ENCODE peak calls at places on chromosomes 16 and 17, in nine cellular contexts. One of them, this sample, is unnamed.

GRCh38 chr17:61397086-61397842 is 2.4 kb upstream of the TBX2 start:
- DNase-seq in activated effector memory CD4-positive, alpha-beta T cell treated with anti-CD3 and anti-CD28 coated beads, Interleukin-2, amount 50 U/mL, for 16 hours: no peak
- DNase-seq in skeletal muscle cell: no peak
- DNase-seq in epithelial cell of proximal tubule: no peak
- DNase-seq in T follicular helper cell: no peak
- DNase-seq in HAP-1: no peak
- DNase-seq in left ventricle myocardium superior: peak
- DNase-seq in EH: no peak
- DNase-seq in NCI-H446: no peak
- DNase-seq in this sample: no peak

GRCh38 chr17:56085576-56086267 is 67.6 kb upstream of the ANKFN1 start:
- DNase-seq in skeletal muscle cell: no peak
- DNase-seq in epithelial cell of proximal tubule: no peak
- DNase-seq in T follicular helper cell: no peak
- DNase-seq in left ventricle myocardium superior: no peak
- DNase-seq in EH: no peak
- DNase-seq in HAP-1: no peak
- DNase-seq in activated effector memory CD4-positive, alpha-beta T cell treated with anti-CD3 and anti-CD28 coated beads, Interleukin-2, amount 50 U/mL, for 16 hours: no peak
- DNase-seq in NCI-H446: no peak
- DNase-seq in this sample: no peak

GRCh38 chr16:14015948-14016347 is 55.2 kb upstream of the MRTFB start:
- DNase-seq in EH: peak
- DNase-seq in left ventricle myocardium superior: no peak
- DNase-seq in T follicular helper cell: no peak
- DNase-seq in skeletal muscle cell: peak
- DNase-seq in NCI-H446: no peak
- DNase-seq in HAP-1: no peak
- DNase-seq in activated effector memory CD4-positive, alpha-beta T cell treated with anti-CD3 and anti-CD28 coated beads, Interleukin-2, amount 50 U/mL, for 16 hours: no peak
- DNase-seq in epithelial cell of proximal tubule: peak
- DNase-seq in this sample: peak

GRCh38 chr16:81491522-81492188 is 47.0 kb downstream of the CMIP start:
- DNase-seq in EH: peak
- DNase-seq in left ventricle myocardium superior: no peak
- DNase-seq in skeletal muscle cell: no peak
- DNase-seq in activated effector memory CD4-positive, alpha-beta T cell treated with anti-CD3 and anti-CD28 coated beads, Interleukin-2, amount 50 U/mL, for 16 hours: no peak
- DNase-seq in NCI-H446: peak
- DNase-seq in HAP-1: no peak
- DNase-seq in T follicular helper cell: no peak
- DNase-seq in epithelial cell of proximal tubule: no peak
- DNase-seq in this sample: no peak

GRCh38 chr17:72976971-72977767 is 115.3 kb downstream of the SLC39A11 start:
- DNase-seq in skeletal muscle cell: peak
- DNase-seq in HAP-1: no peak
- DNase-seq in T follicular helper cell: no peak
- DNase-seq in NCI-H446: peak
- DNase-seq in left ventricle myocardium superior: peak
- DNase-seq in epithelial cell of proximal tubule: peak
- DNase-seq in activated effector memory CD4-positive, alpha-beta T cell treated with anti-CD3 and anti-CD28 coated beads, Interleukin-2, amount 50 U/mL, for 16 hours: no peak
- DNase-seq in EH: peak
- DNase-seq in this sample: peak

GRCh38 chr17:77948690-77949114 is 9.8 kb upstream of the TNRC6C start:
- DNase-seq in activated effector memory CD4-positive, alpha-beta T cell treated with anti-CD3 and anti-CD28 coated beads, Interleukin-2, amount 50 U/mL, for 16 hours: no peak
- DNase-seq in left ventricle myocardium superior: no peak
- DNase-seq in skeletal muscle cell: no peak
- DNase-seq in EH: peak
- DNase-seq in NCI-H446: no peak
- DNase-seq in HAP-1: peak
- DNase-seq in epithelial cell of proximal tubule: no peak
- DNase-seq in T follicular helper cell: no peak
- DNase-seq in this sample: peak

GRCh38 chr17:78252111-78252634 is 20.7 kb downstream of the TMEM235 start:
- DNase-seq in T follicular helper cell: peak
- DNase-seq in activated effector memory CD4-positive, alpha-beta T cell treated with anti-CD3 and anti-CD28 coated beads, Interleukin-2, amount 50 U/mL, for 16 hours: peak
- DNase-seq in epithelial cell of proximal tubule: no peak
- DNase-seq in EH: no peak
- DNase-seq in left ventricle myocardium superior: no peak
- DNase-seq in NCI-H446: no peak
- DNase-seq in HAP-1: no peak
- DNase-seq in skeletal muscle cell: no peak
- DNase-seq in this sample: no peak

GRCh38 chr16:75526032-75526790 is 9.7 kb downstream of the CHST5 start:
- DNase-seq in activated effector memory CD4-positive, alpha-beta T cell treated with anti-CD3 and anti-CD28 coated beads, Interleukin-2, amount 50 U/mL, for 16 hours: no peak
- DNase-seq in T follicular helper cell: no peak
- DNase-seq in EH: no peak
- DNase-seq in HAP-1: no peak
- DNase-seq in NCI-H446: no peak
- DNase-seq in skeletal muscle cell: no peak
- DNase-seq in epithelial cell of proximal tubule: no peak
- DNase-seq in left ventricle myocardium superior: no peak
- DNase-seq in this sample: no peak

GRCh38 chr16:647173-647902 is 1.8 kb upstream of the WDR90 start:
- DNase-seq in EH: no peak
- DNase-seq in T follicular helper cell: no peak
- DNase-seq in epithelial cell of proximal tubule: no peak
- DNase-seq in left ventricle myocardium superior: no peak
- DNase-seq in activated effector memory CD4-positive, alpha-beta T cell treated with anti-CD3 and anti-CD28 coated beads, Interleukin-2, amount 50 U/mL, for 16 hours: no peak
- DNase-seq in NCI-H446: no peak
- DNase-seq in skeletal muscle cell: no peak
- DNase-seq in HAP-1: no peak
- DNase-seq in this sample: no peak

GRCh38 chr16:27508476-27508875 is 41.2 kb downstream of the GTF3C1 start:
- DNase-seq in T follicular helper cell: no peak
- DNase-seq in epithelial cell of proximal tubule: no peak
- DNase-seq in activated effector memory CD4-positive, alpha-beta T cell treated with anti-CD3 and anti-CD28 coated beads, Interleukin-2, amount 50 U/mL, for 16 hours: no peak
- DNase-seq in NCI-H446: no peak
- DNase-seq in HAP-1: no peak
- DNase-seq in skeletal muscle cell: no peak
- DNase-seq in EH: no peak
- DNase-seq in left ventricle myocardium superior: no peak
- DNase-seq in this sample: no peak

GRCh38 chr17:30519707-30520106 is 42.5 kb downstream of the GOSR1 start:
- DNase-seq in EH: peak
- DNase-seq in HAP-1: no peak
- DNase-seq in T follicular helper cell: no peak
- DNase-seq in left ventricle myocardium superior: no peak
- DNase-seq in epithelial cell of proximal tubule: no peak
- DNase-seq in skeletal muscle cell: peak
- DNase-seq in activated effector memory CD4-positive, alpha-beta T cell treated with anti-CD3 and anti-CD28 coated beads, Interleukin-2, amount 50 U/mL, for 16 hours: no peak
- DNase-seq in NCI-H446: no peak
- DNase-seq in this sample: peak

GRCh38 chr17:17667947-17668346 is 13.3 kb upstream of the RAI1 start:
- DNase-seq in HAP-1: no peak
- DNase-seq in EH: no peak
- DNase-seq in skeletal muscle cell: no peak
- DNase-seq in left ventricle myocardium superior: no peak
- DNase-seq in epithelial cell of proximal tubule: no peak
- DNase-seq in T follicular helper cell: no peak
- DNase-seq in activated effector memory CD4-positive, alpha-beta T cell treated with anti-CD3 and anti-CD28 coated beads, Interleukin-2, amount 50 U/mL, for 16 hours: no peak
- DNase-seq in NCI-H446: no peak
- DNase-seq in this sample: no peak

GRCh38 chr17:44689492-44690217 is at the start of gene CCDC43:
- DNase-seq in skeletal muscle cell: peak
- DNase-seq in T follicular helper cell: peak
- DNase-seq in epithelial cell of proximal tubule: peak
- DNase-seq in activated effector memory CD4-positive, alpha-beta T cell treated with anti-CD3 and anti-CD28 coated beads, Interleukin-2, amount 50 U/mL, for 16 hours: peak
- DNase-seq in NCI-H446: peak
- DNase-seq in HAP-1: peak
- DNase-seq in left ventricle myocardium superior: peak
- DNase-seq in EH: peak
- DNase-seq in this sample: peak

GRCh38 chr16:78773316-78773715 is 673.9 kb downstream of the WWOX start:
- DNase-seq in EH: no peak
- DNase-seq in HAP-1: no peak
- DNase-seq in activated effector memory CD4-positive, alpha-beta T cell treated with anti-CD3 and anti-CD28 coated beads, Interleukin-2, amount 50 U/mL, for 16 hours: no peak
- DNase-seq in epithelial cell of proximal tubule: no peak
- DNase-seq in NCI-H446: no peak
- DNase-seq in left ventricle myocardium superior: no peak
- DNase-seq in skeletal muscle cell: no peak
- DNase-seq in T follicular helper cell: no peak
- DNase-seq in this sample: no peak

GRCh38 chr16:85055503-85056210 is 28.1 kb downstream of the KIAA0513 start:
- DNase-seq in epithelial cell of proximal tubule: no peak
- DNase-seq in left ventricle myocardium superior: no peak
- DNase-seq in HAP-1: no peak
- DNase-seq in EH: peak
- DNase-seq in NCI-H446: no peak
- DNase-seq in T follicular helper cell: peak
- DNase-seq in activated effector memory CD4-positive, alpha-beta T cell treated with anti-CD3 and anti-CD28 coated beads, Interleukin-2, amount 50 U/mL, for 16 hours: peak
- DNase-seq in skeletal muscle cell: peak
- DNase-seq in this sample: no peak

GRCh38 chr16:19130385-19130784 is 16.6 kb downstream of the ITPRIPL2 start:
- DNase-seq in left ventricle myocardium superior: no peak
- DNase-seq in T follicular helper cell: no peak
- DNase-seq in activated effector memory CD4-positive, alpha-beta T cell treated with anti-CD3 and anti-CD28 coated beads, Interleukin-2, amount 50 U/mL, for 16 hours: no peak
- DNase-seq in epithelial cell of proximal tubule: no peak
- DNase-seq in HAP-1: no peak
- DNase-seq in skeletal muscle cell: no peak
- DNase-seq in EH: no peak
- DNase-seq in NCI-H446: no peak
- DNase-seq in this sample: no peak

GRCh38 chr17:51660266-51660665 is 399.9 kb downstream of the UTP18 start:
- DNase-seq in skeletal muscle cell: no peak
- DNase-seq in left ventricle myocardium superior: no peak
- DNase-seq in epithelial cell of proximal tubule: no peak
- DNase-seq in HAP-1: no peak
- DNase-seq in EH: no peak
- DNase-seq in activated effector memory CD4-positive, alpha-beta T cell treated with anti-CD3 and anti-CD28 coated beads, Interleukin-2, amount 50 U/mL, for 16 hours: no peak
- DNase-seq in T follicular helper cell: no peak
- DNase-seq in NCI-H446: no peak
- DNase-seq in this sample: no peak

GRCh38 chr17:82061047-82061925 is 4.3 kb downstream of the DUS1L start:
- DNase-seq in skeletal muscle cell: no peak
- DNase-seq in T follicular helper cell: no peak
- DNase-seq in EH: no peak
- DNase-seq in NCI-H446: no peak
- DNase-seq in activated effector memory CD4-positive, alpha-beta T cell treated with anti-CD3 and anti-CD28 coated beads, Interleukin-2, amount 50 U/mL, for 16 hours: no peak
- DNase-seq in epithelial cell of proximal tubule: no peak
- DNase-seq in left ventricle myocardium superior: peak
- DNase-seq in HAP-1: no peak
- DNase-seq in this sample: no peak

GRCh38 chr16:67428146-67428731 is 2.7 kb upstream of the HSD11B2 start:
- DNase-seq in T follicular helper cell: peak
- DNase-seq in activated effector memory CD4-positive, alpha-beta T cell treated with anti-CD3 and anti-CD28 coated beads, Interleukin-2, amount 50 U/mL, for 16 hours: peak
- DNase-seq in EH: peak
- DNase-seq in skeletal muscle cell: no peak
- DNase-seq in left ventricle myocardium superior: peak
- DNase-seq in HAP-1: peak
- DNase-seq in epithelial cell of proximal tubule: no peak
- DNase-seq in NCI-H446: peak
- DNase-seq in this sample: no peak

GRCh38 chr16:2768403-2769089 is 8.5 kb downstream of the ELOB start:
- DNase-seq in skeletal muscle cell: no peak
- DNase-seq in EH: no peak
- DNase-seq in epithelial cell of proximal tubule: no peak
- DNase-seq in NCI-H446: no peak
- DNase-seq in HAP-1: no peak
- DNase-seq in activated effector memory CD4-positive, alpha-beta T cell treated with anti-CD3 and anti-CD28 coated beads, Interleukin-2, amount 50 U/mL, for 16 hours: no peak
- DNase-seq in left ventricle myocardium superior: no peak
- DNase-seq in T follicular helper cell: no peak
- DNase-seq in this sample: no peak

GRCh38 chr16:84286568-84287220 is 8.0 kb upstream of the WFDC1 start:
- DNase-seq in HAP-1: no peak
- DNase-seq in activated effector memory CD4-positive, alpha-beta T cell treated with anti-CD3 and anti-CD28 coated beads, Interleukin-2, amount 50 U/mL, for 16 hours: no peak
- DNase-seq in EH: peak
- DNase-seq in skeletal muscle cell: no peak
- DNase-seq in NCI-H446: no peak
- DNase-seq in T follicular helper cell: no peak
- DNase-seq in epithelial cell of proximal tubule: peak
- DNase-seq in left ventricle myocardium superior: peak
- DNase-seq in this sample: peak

GRCh38 chr17:46764709-46765401 is 53.6 kb downstream of the WNT3 start:
- DNase-seq in skeletal muscle cell: peak
- DNase-seq in EH: peak
- DNase-seq in NCI-H446: peak
- DNase-seq in HAP-1: no peak
- DNase-seq in left ventricle myocardium superior: peak
- DNase-seq in epithelial cell of proximal tubule: peak
- DNase-seq in activated effector memory CD4-positive, alpha-beta T cell treated with anti-CD3 and anti-CD28 coated beads, Interleukin-2, amount 50 U/mL, for 16 hours: no peak
- DNase-seq in T follicular helper cell: no peak
- DNase-seq in this sample: peak

GRCh38 chr17:2123467-2124251 is 68.8 kb downstream of the HIC1 start:
- DNase-seq in T follicular helper cell: no peak
- DNase-seq in HAP-1: no peak
- DNase-seq in left ventricle myocardium superior: peak
- DNase-seq in EH: peak
- DNase-seq in activated effector memory CD4-positive, alpha-beta T cell treated with anti-CD3 and anti-CD28 coated beads, Interleukin-2, amount 50 U/mL, for 16 hours: no peak
- DNase-seq in epithelial cell of proximal tubule: no peak
- DNase-seq in NCI-H446: no peak
- DNase-seq in skeletal muscle cell: no peak
- DNase-seq in this sample: no peak

GRCh38 chr16:46715769-46716305 is 26.4 kb downstream of the ORC6 start:
- DNase-seq in left ventricle myocardium superior: peak
- DNase-seq in activated effector memory CD4-positive, alpha-beta T cell treated with anti-CD3 and anti-CD28 coated beads, Interleukin-2, amount 50 U/mL, for 16 hours: no peak
- DNase-seq in HAP-1: no peak
- DNase-seq in T follicular helper cell: no peak
- DNase-seq in EH: no peak
- DNase-seq in epithelial cell of proximal tubule: no peak
- DNase-seq in NCI-H446: no peak
- DNase-seq in skeletal muscle cell: no peak
- DNase-seq in this sample: no peak

GRCh38 chr17:71176928-71177443 is 943.8 kb upstream of the SOX9 start:
- DNase-seq in T follicular helper cell: no peak
- DNase-seq in HAP-1: no peak
- DNase-seq in skeletal muscle cell: no peak
- DNase-seq in NCI-H446: no peak
- DNase-seq in left ventricle myocardium superior: no peak
- DNase-seq in epithelial cell of proximal tubule: no peak
- DNase-seq in EH: no peak
- DNase-seq in activated effector memory CD4-positive, alpha-beta T cell treated with anti-CD3 and anti-CD28 coated beads, Interleukin-2, amount 50 U/mL, for 16 hours: no peak
- DNase-seq in this sample: no peak

GRCh38 chr16:28212532-28212873 is 738 bp upstream of the XPO6 start:
- DNase-seq in EH: peak
- DNase-seq in activated effector memory CD4-positive, alpha-beta T cell treated with anti-CD3 and anti-CD28 coated beads, Interleukin-2, amount 50 U/mL, for 16 hours: no peak
- DNase-seq in skeletal muscle cell: no peak
- DNase-seq in epithelial cell of proximal tubule: no peak
- DNase-seq in NCI-H446: no peak
- DNase-seq in HAP-1: no peak
- DNase-seq in T follicular helper cell: no peak
- DNase-seq in left ventricle myocardium superior: no peak
- DNase-seq in this sample: no peak

GRCh38 chr16:90018297-90019200 is 707 bp downstream of the DBNDD1 start:
- DNase-seq in skeletal muscle cell: no peak
- DNase-seq in NCI-H446: peak
- DNase-seq in T follicular helper cell: no peak
- DNase-seq in left ventricle myocardium superior: no peak
- DNase-seq in epithelial cell of proximal tubule: no peak
- DNase-seq in HAP-1: no peak
- DNase-seq in EH: no peak
- DNase-seq in activated effector memory CD4-positive, alpha-beta T cell treated with anti-CD3 and anti-CD28 coated beads, Interleukin-2, amount 50 U/mL, for 16 hours: no peak
- DNase-seq in this sample: no peak

GRCh38 chr16:2339521-2340484 is 725 bp downstream of the ABCA3 start:
- DNase-seq in skeletal muscle cell: no peak
- DNase-seq in HAP-1: peak
- DNase-seq in activated effector memory CD4-positive, alpha-beta T cell treated with anti-CD3 and anti-CD28 coated beads, Interleukin-2, amount 50 U/mL, for 16 hours: peak
- DNase-seq in T follicular helper cell: peak
- DNase-seq in NCI-H446: peak
- DNase-seq in EH: peak
- DNase-seq in epithelial cell of proximal tubule: no peak
- DNase-seq in left ventricle myocardium superior: peak
- DNase-seq in this sample: no peak

GRCh38 chr17:4509402-4509801 is 10.7 kb downstream of the SPNS2 start:
- DNase-seq in T follicular helper cell: no peak
- DNase-seq in skeletal muscle cell: no peak
- DNase-seq in HAP-1: no peak
- DNase-seq in activated effector memory CD4-positive, alpha-beta T cell treated with anti-CD3 and anti-CD28 coated beads, Interleukin-2, amount 50 U/mL, for 16 hours: no peak
- DNase-seq in NCI-H446: no peak
- DNase-seq in EH: no peak
- DNase-seq in epithelial cell of proximal tubule: no peak
- DNase-seq in left ventricle myocardium superior: no peak
- DNase-seq in this sample: no peak

GRCh38 chr17:70503449-70503848 is 334.1 kb downstream of the KCNJ2 start:
- DNase-seq in HAP-1: no peak
- DNase-seq in activated effector memory CD4-positive, alpha-beta T cell treated with anti-CD3 and anti-CD28 coated beads, Interleukin-2, amount 50 U/mL, for 16 hours: no peak
- DNase-seq in NCI-H446: no peak
- DNase-seq in skeletal muscle cell: no peak
- DNase-seq in EH: no peak
- DNase-seq in epithelial cell of proximal tubule: no peak
- DNase-seq in left ventricle myocardium superior: no peak
- DNase-seq in T follicular helper cell: no peak
- DNase-seq in this sample: no peak

GRCh38 chr17:79844869-79845600 is 5.8 kb upstream of the CBX4 start:
- DNase-seq in EH: peak
- DNase-seq in HAP-1: peak
- DNase-seq in epithelial cell of proximal tubule: no peak
- DNase-seq in activated effector memory CD4-positive, alpha-beta T cell treated with anti-CD3 and anti-CD28 coated beads, Interleukin-2, amount 50 U/mL, for 16 hours: peak
- DNase-seq in left ventricle myocardium superior: peak
- DNase-seq in T follicular helper cell: no peak
- DNase-seq in skeletal muscle cell: no peak
- DNase-seq in NCI-H446: no peak
- DNase-seq in this sample: no peak

This sample was measured in AG04450.